ENCODE peak calls at places on chromosomes 4 and X, in four cellular contexts. W, U, P and A are unnamed samples.

GRCh38 chrX:149494844-149495565 is 10.1 kb downstream of the IDS start:
- ATAC-seq in U (no peak), W (no peak), P (peak; percentile 6), A (no peak)

GRCh38 chr4:151940926-151941617 is 180.3 kb upstream of the GATB start:
- ATAC-seq in W (no peak), U (no peak), P (no peak), A (peak; percentile 31)

GRCh38 chr4:122854860-122855259 is 28.2 kb downstream of the FGF2 start:
- ATAC-seq in U (no peak), P (no peak), W (no peak), A (no peak)

GRCh38 chr4:88818650-88819470 is 121.2 kb upstream of the NAP1L5 start:
- ATAC-seq in U (no peak), W (no peak), P (no peak), A (peak; percentile 9)

GRCh38 chr4:35565640-35566039 is 678.7 kb downstream of the ARAP2 start:
- ATAC-seq in W (no peak), U (no peak), P (no peak), A (no peak)

GRCh38 chr4:15681067-15681371 is 608 bp upstream of the FAM200B start:
- ATAC-seq in U (no peak), P (no peak), W (no peak), A (no peak)

GRCh38 chr4:181061787-181062186 is 1181.4 kb upstream of the TENM3 start:
- ATAC-seq in U (no peak), P (no peak), W (no peak), A (no peak)

GRCh38 chr4:94451669-94452475 is at the start of gene PDLIM5:
- ATAC-seq in U (peak; percentile 96), P (peak; percentile 97), W (peak; percentile 94), A (peak; percentile 97)

GRCh38 chr4:72909461-72909860 is 160.1 kb downstream of the COX18 start:
- ATAC-seq in P (no peak), W (no peak), U (no peak), A (no peak)